ENCODE peak calls at places on chromosomes 12 and 14, in four cellular contexts. One of them, this sample, is unnamed.
A peak's percentile ranks its signal among the peaks of the same experiment; 100 is the strongest.

GRCh38 chr14:105013150-105013787 is 7.6 kb downstream of the CDCA4 start:
- DNase-seq in K562: no peak
- DNase-seq in HepG2: no peak
- DNase-seq in GM12878: no peak
- DNase-seq in this sample: no peak

GRCh38 chr12:106112094-106112822 is 26.5 kb downstream of the NUAK1 start:
- DNase-seq in K562: no peak
- DNase-seq in HepG2: no peak
- DNase-seq in GM12878: no peak
- DNase-seq in this sample: no peak

GRCh38 chr14:98773814-98774213 is 498.2 kb downstream of the BCL11B start:
- DNase-seq in K562: no peak
- DNase-seq in HepG2: no peak
- DNase-seq in GM12878: no peak
- DNase-seq in this sample: no peak

GRCh38 chr14:102665665-102666064 is 73.2 kb downstream of the RCOR1 start:
- DNase-seq in K562: peak; percentile 38
- DNase-seq in HepG2: no peak
- DNase-seq in GM12878: no peak
- DNase-seq in this sample: no peak

GRCh38 chr12:126069549-126070165 is 1004.4 kb downstream of the AACS start:
- DNase-seq in K562: peak; percentile 38
- DNase-seq in HepG2: peak; percentile 33
- DNase-seq in GM12878: no peak
- DNase-seq in this sample: peak; percentile 39

GRCh38 chr12:96445743-96446655 is 43.4 kb upstream of the CFAP54 start:
- DNase-seq in K562: peak; percentile 23
- DNase-seq in HepG2: no peak
- DNase-seq in GM12878: peak; percentile 53
- DNase-seq in this sample: no peak

GRCh38 chr12:105206686-105207374 is 29.1 kb downstream of the APPL2 start:
- DNase-seq in K562: no peak
- DNase-seq in HepG2: no peak
- DNase-seq in GM12878: no peak
- DNase-seq in this sample: no peak

GRCh38 chr12:1936406-1937320 is 18.2 kb upstream of the CACNA2D4 start:
- DNase-seq in K562: no peak
- DNase-seq in HepG2: no peak
- DNase-seq in GM12878: no peak
- DNase-seq in this sample: peak; percentile 36

GRCh38 chr12:75526655-75527511 is 15.5 kb upstream of the KRR1 start:
- DNase-seq in K562: peak; percentile 20
- DNase-seq in HepG2: peak; percentile 45
- DNase-seq in GM12878: peak; percentile 54
- DNase-seq in this sample: no peak

GRCh38 chr12:46468159-46468558 is 95.6 kb upstream of the SLC38A2 start:
- DNase-seq in K562: no peak
- DNase-seq in HepG2: no peak
- DNase-seq in GM12878: no peak
- DNase-seq in this sample: no peak

GRCh38 chr12:43847427-43847826 is 11.5 kb downstream of the TMEM117 start:
- DNase-seq in K562: no peak
- DNase-seq in HepG2: no peak
- DNase-seq in GM12878: no peak
- DNase-seq in this sample: no peak

GRCh38 chr12:712172-712863 is 40.1 kb upstream of the WNK1 start:
- DNase-seq in K562: no peak
- DNase-seq in HepG2: no peak
- DNase-seq in GM12878: no peak
- DNase-seq in this sample: no peak

GRCh38 chr12:104809251-104809650 is 148.8 kb downstream of the SLC41A2 start:
- DNase-seq in K562: no peak
- DNase-seq in HepG2: no peak
- DNase-seq in GM12878: no peak
- DNase-seq in this sample: no peak

GRCh38 chr12:59973515-59973914 is 377.7 kb downstream of the SLC16A7 start:
- DNase-seq in K562: no peak
- DNase-seq in HepG2: no peak
- DNase-seq in GM12878: no peak
- DNase-seq in this sample: no peak

GRCh38 chr12:30930238-30931010 is 3.9 kb downstream of the TSPAN11 start:
- DNase-seq in K562: no peak
- DNase-seq in HepG2: no peak
- DNase-seq in GM12878: no peak
- DNase-seq in this sample: no peak

GRCh38 chr12:19997996-19998395 is 370.3 kb upstream of the PDE3A start:
- DNase-seq in K562: no peak
- DNase-seq in HepG2: no peak
- DNase-seq in GM12878: no peak
- DNase-seq in this sample: no peak

GRCh38 chr14:50319721-50320120 is 7.6 kb downstream of the DMAC2L start:
- DNase-seq in K562: no peak
- DNase-seq in HepG2: no peak
- DNase-seq in GM12878: no peak
- DNase-seq in this sample: no peak

GRCh38 chr12:103175625-103176024 is 218.2 kb downstream of the ASCL1 start:
- DNase-seq in K562: no peak
- DNase-seq in HepG2: no peak
- DNase-seq in GM12878: no peak
- DNase-seq in this sample: no peak

GRCh38 chr12:84637926-84638325 is 274.7 kb downstream of the SLC6A15 start:
- DNase-seq in K562: no peak
- DNase-seq in HepG2: no peak
- DNase-seq in GM12878: no peak
- DNase-seq in this sample: no peak

GRCh38 chr12:84643993-84644392 is 268.6 kb downstream of the SLC6A15 start:
- DNase-seq in K562: no peak
- DNase-seq in HepG2: no peak
- DNase-seq in GM12878: no peak
- DNase-seq in this sample: no peak

GRCh38 chr12:84644936-84645335 is 267.7 kb downstream of the SLC6A15 start:
- DNase-seq in K562: no peak
- DNase-seq in HepG2: no peak
- DNase-seq in GM12878: no peak
- DNase-seq in this sample: no peak

GRCh38 chr12:84638811-84639368 is 273.7 kb downstream of the SLC6A15 start:
- DNase-seq in K562: no peak
- DNase-seq in HepG2: no peak
- DNase-seq in GM12878: no peak
- DNase-seq in this sample: no peak

GRCh38 chr12:84642201-84642600 is 270.4 kb downstream of the SLC6A15 start:
- DNase-seq in K562: no peak
- DNase-seq in HepG2: no peak
- DNase-seq in GM12878: no peak
- DNase-seq in this sample: no peak
- TF ChIP-seq KDM1A in K562: no peak
- TF ChIP-seq KDM1A in HepG2: no peak
- TF ChIP-seq KDM1A in GM12878: no peak
- TF ChIP-seq KDM1A in this sample: no peak

GRCh38 chr12:91139981-91140659 is 28.8 kb upstream of the LUM start:
- DNase-seq in K562: no peak
- DNase-seq in HepG2: no peak
- DNase-seq in GM12878: no peak
- DNase-seq in this sample: no peak
- TF ChIP-seq HDAC2 in K562: no peak
- TF ChIP-seq HDAC2 in HepG2: no peak
- TF ChIP-seq HDAC2 in GM12878: no peak
- TF ChIP-seq HDAC2 in this sample: no peak

GRCh38 chr14:101561145-101561896 is at the start of gene DIO3:
- DNase-seq in K562: no peak
- DNase-seq in HepG2: no peak
- DNase-seq in GM12878: no peak
- DNase-seq in this sample: no peak
- TF ChIP-seq ATF3 in K562: no peak
- TF ChIP-seq ATF3 in HepG2: no peak
- TF ChIP-seq ATF3 in GM12878: no peak
- TF ChIP-seq ATF3 in this sample: no peak

GRCh38 chr14:44963775-44964380 is 1.9 kb downstream of the TOGARAM1 start:
- DNase-seq in K562: no peak
- DNase-seq in HepG2: peak; percentile 41
- DNase-seq in GM12878: no peak
- DNase-seq in this sample: no peak
- TF ChIP-seq KDM1A in K562: no peak
- TF ChIP-seq KDM1A in HepG2: no peak
- TF ChIP-seq KDM1A in GM12878: no peak
- TF ChIP-seq KDM1A in this sample: no peak

GRCh38 chr12:100239589-100239988 is 27.3 kb downstream of the DEPDC4 start:
- DNase-seq in K562: no peak
- DNase-seq in HepG2: no peak
- DNase-seq in GM12878: no peak
- DNase-seq in this sample: no peak

GRCh38 chr12:100234166-100234565 is 32.7 kb downstream of the DEPDC4 start:
- DNase-seq in K562: no peak
- DNase-seq in HepG2: no peak
- DNase-seq in GM12878: no peak
- DNase-seq in this sample: no peak

GRCh38 chr12:100229876-100230275 is 29.3 kb downstream of the ACTR6 start:
- DNase-seq in K562: no peak
- DNase-seq in HepG2: no peak
- DNase-seq in GM12878: no peak
- DNase-seq in this sample: no peak

GRCh38 chr12:100238801-100239200 is 28.1 kb downstream of the DEPDC4 start:
- DNase-seq in K562: no peak
- DNase-seq in HepG2: no peak
- DNase-seq in GM12878: no peak
- DNase-seq in this sample: no peak

DNA sequence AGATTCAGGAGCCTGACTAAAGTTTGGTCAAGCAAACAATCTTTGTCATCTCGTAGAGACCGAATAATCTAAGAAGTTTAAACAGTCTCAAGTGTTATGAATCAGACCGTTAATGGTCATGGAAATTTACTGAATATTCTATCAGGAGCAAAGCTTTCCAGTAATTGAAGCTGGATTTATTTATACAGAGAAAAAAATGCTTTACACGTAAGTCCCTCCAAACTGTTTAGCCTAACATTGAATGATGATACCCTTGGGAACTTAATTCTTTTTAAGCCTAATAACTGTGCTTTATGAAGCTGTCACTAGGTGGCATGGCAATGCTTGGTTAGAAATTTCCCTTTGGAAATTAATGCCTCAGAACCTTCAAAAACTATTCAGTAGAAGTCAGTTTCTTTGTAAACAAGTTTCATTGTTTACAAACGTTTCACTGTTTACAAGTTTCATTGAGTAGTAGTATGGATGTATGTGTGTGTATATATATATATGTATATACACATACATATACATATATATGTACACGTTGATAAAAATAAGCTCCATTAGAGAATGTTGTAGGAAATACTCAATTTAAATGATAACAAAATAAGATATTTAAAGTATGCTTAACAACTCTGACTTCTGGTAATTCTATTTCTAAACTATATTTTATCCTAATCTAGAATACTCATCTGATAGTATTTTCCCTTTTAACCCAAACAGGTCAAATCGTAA is 32.1 kb downstream of the DEPDC4 start:
- DNase-seq in K562: peak; percentile 20
- DNase-seq in HepG2: peak; percentile 44
- DNase-seq in GM12878: peak; percentile 1
- DNase-seq in this sample: no peak
- TF ChIP-seq HDAC2 in K562: no peak
- TF ChIP-seq HDAC2 in HepG2: no peak
- TF ChIP-seq HDAC2 in GM12878: no peak
- TF ChIP-seq HDAC2 in this sample: no peak

GRCh38 chr12:57001448-57001906 is 4.9 kb downstream of the ZBTB39 start:
- DNase-seq in K562: peak; percentile 83
- DNase-seq in HepG2: peak; percentile 87
- DNase-seq in GM12878: no peak
- DNase-seq in this sample: peak; percentile 92
- TF ChIP-seq ATF3 in K562: no peak
- TF ChIP-seq ATF3 in HepG2: no peak
- TF ChIP-seq ATF3 in GM12878: no peak
- TF ChIP-seq ATF3 in this sample: no peak

DNA sequence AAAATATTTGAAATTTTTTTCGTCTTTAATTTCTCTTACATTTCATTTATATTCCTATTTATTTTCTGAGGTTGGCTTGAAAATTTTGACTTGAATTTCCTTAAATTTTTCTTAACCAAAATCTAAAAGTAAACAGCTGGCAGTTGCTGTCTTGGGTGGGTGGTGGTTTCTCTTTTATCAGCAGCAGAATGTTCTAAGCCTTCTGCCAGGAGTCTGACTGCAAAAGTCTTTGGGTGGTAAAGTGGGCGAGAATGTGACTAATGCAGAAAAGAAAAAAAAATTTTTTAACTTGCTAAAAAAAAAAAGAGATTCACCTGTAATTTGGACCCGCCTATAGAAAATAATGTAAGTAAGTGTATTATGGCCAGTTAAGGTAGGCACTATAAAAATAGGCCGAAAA is 2.5 kb downstream of the FGFR1OP2 start:
- DNase-seq in K562: no peak
- DNase-seq in HepG2: no peak
- DNase-seq in GM12878: no peak
- DNase-seq in this sample: no peak
- TF ChIP-seq KDM1A in K562: no peak
- TF ChIP-seq KDM1A in HepG2: no peak
- TF ChIP-seq KDM1A in GM12878: no peak
- TF ChIP-seq KDM1A in this sample: no peak

DNA sequence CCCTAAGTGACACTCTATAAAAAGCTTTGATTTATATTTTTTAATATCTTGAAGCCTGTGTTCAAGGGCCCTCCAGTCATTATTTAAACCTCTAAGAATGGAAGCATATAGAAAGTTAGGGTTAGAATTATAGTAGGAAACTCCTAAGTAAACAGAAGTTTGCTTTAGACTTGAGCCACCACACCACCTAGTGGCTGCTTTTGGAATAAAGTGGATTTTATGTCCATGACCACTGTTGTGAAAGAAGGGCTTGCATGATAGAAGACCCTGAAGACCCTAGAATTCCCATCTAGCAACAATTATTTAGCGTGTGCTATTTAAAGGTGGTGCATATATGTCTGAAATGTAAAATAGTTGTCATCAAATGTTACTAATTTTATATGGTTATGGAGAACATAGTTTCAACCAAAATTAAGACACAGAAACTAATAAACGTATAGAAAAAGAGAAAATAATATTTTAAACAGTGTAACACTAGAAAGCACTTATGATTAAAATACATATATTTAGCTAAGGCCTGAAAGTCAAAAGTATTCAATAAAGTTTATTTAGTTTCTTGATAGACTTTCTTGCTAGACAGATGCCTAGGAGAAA is 21.3 kb downstream of the LRRIQ1 start:
- DNase-seq in K562: peak; percentile 10
- DNase-seq in HepG2: peak; percentile 30
- DNase-seq in GM12878: no peak
- DNase-seq in this sample: peak; percentile 60
- TF ChIP-seq HDAC2 in K562: no peak
- TF ChIP-seq HDAC2 in HepG2: no peak
- TF ChIP-seq HDAC2 in GM12878: no peak
- TF ChIP-seq HDAC2 in this sample: no peak

GRCh38 chr12:79776111-79776510 is 85.3 kb upstream of the PAWR start:
- DNase-seq in K562: no peak
- DNase-seq in HepG2: peak; percentile 7
- DNase-seq in GM12878: no peak
- DNase-seq in this sample: no peak
- TF ChIP-seq ATF3 in K562: no peak
- TF ChIP-seq ATF3 in HepG2: no peak
- TF ChIP-seq ATF3 in GM12878: no peak
- TF ChIP-seq ATF3 in this sample: no peak

This sample was measured in H1.